ENCODE peak calls at places on chromosome 15, in four cellular contexts. A is PC-3, Y is BE2C, F is GM12865. Z is an unnamed sample.
A peak's percentile ranks its signal among the peaks of the same experiment; 100 is the strongest.

GRCh38 chr15:93029613-93030429 is 59.2 kb downstream of the RGMA start:
- DNase-seq in A (peak; percentile 9), Y (no peak), F (no peak), Z (peak; percentile 22)

GRCh38 chr15:32124726-32125125 is 94.4 kb downstream of the CHRNA7 start:
- DNase-seq in A (no peak), Y (no peak), F (no peak), Z (no peak)

GRCh38 chr15:70752142-70752754 is 11.1 kb downstream of the UACA start:
- DNase-seq in A (no peak), Y (no peak), F (peak; percentile 4), Z (no peak)

GRCh38 chr15:49984436-49984835 is 134.6 kb downstream of the ATP8B4 start:
- DNase-seq in A (no peak), Y (no peak), F (no peak), Z (no peak)

GRCh38 chr15:89500397-89501270 is 4.3 kb upstream of the RHCG start:
- DNase-seq in A (peak; percentile 43), Y (no peak), F (peak; percentile 16), Z (no peak)

GRCh38 chr15:74156678-74157411 is 16.7 kb upstream of the ISLR start:
- DNase-seq in A (no peak), Y (peak; percentile 86), F (peak; percentile 61), Z (no peak)

GRCh38 chr15:65533057-65533752 is 2.9 kb downstream of the HACD3 start:
- DNase-seq in A (no peak), Y (no peak), F (no peak), Z (no peak)

GRCh38 chr15:72227720-72228119 is 3.3 kb downstream of the PKM start:
- DNase-seq in A (peak; percentile 23), Y (no peak), F (peak; percentile 21), Z (no peak)

GRCh38 chr15:65940618-65940909 is 71.3 kb downstream of the RAB11A start:
- DNase-seq in A (peak; percentile 65), Y (no peak), F (no peak), Z (no peak)

GRCh38 chr15:98689431-98689861 is 41.1 kb downstream of the IGF1R start:
- DNase-seq in A (peak; percentile 52), Y (peak; percentile 61), F (no peak), Z (no peak)

GRCh38 chr15:26050979-26051378 is 187.9 kb upstream of the ATP10A start:
- DNase-seq in A (no peak), Y (no peak), F (no peak), Z (no peak)

GRCh38 chr15:68871507-68871906 is 50.8 kb upstream of the ANP32A start:
- DNase-seq in A (no peak), Y (no peak), F (no peak), Z (no peak)

GRCh38 chr15:55168350-55168974 is 28.3 kb downstream of the RSL24D1 start:
- DNase-seq in A (peak; percentile 73), Y (peak; percentile 80), F (peak; percentile 85), Z (peak; percentile 76)

GRCh38 chr15:39028069-39028468 is 463.5 kb upstream of the RASGRP1 start:
- DNase-seq in A (peak; percentile 90), Y (no peak), F (no peak), Z (no peak)

GRCh38 chr15:78197632-78198031 is 36.7 kb downstream of the ACSBG1 start:
- DNase-seq in A (no peak), Y (no peak), F (no peak), Z (no peak)

GRCh38 chr15:28130651-28131050 is 31.5 kb upstream of the OCA2 start:
- DNase-seq in A (no peak), Y (no peak), F (no peak), Z (no peak)

GRCh38 chr15:31317033-31317979 is 9.3 kb upstream of the KLF13 start:
- DNase-seq in A (no peak), Y (no peak), F (no peak), Z (no peak)

GRCh38 chr15:23497710-23498111 is 50.7 kb upstream of the GOLGA6L2 start:
- DNase-seq in A (peak; percentile 34), Y (peak; percentile 6), F (peak; percentile 6), Z (peak; percentile 18)

GRCh38 chr15:50219820-50220219 is 37.8 kb downstream of the SLC27A2 start:
- DNase-seq in A (no peak), Y (no peak), F (no peak), Z (no peak)

GRCh38 chr15:98896002-98896721 is 111.4 kb downstream of the PGPEP1L start:
- DNase-seq in A (peak; percentile 49), Y (no peak), F (no peak), Z (no peak)

GRCh38 chr15:86615411-86615810 is 535.7 kb downstream of the AGBL1 start:
- DNase-seq in A (no peak), Y (no peak), F (no peak), Z (no peak)

GRCh38 chr15:74129411-74130088 is 836 bp upstream of the ISLR2 start:
- DNase-seq in A (no peak), Y (no peak), F (no peak), Z (peak; percentile 38)

GRCh38 chr15:31389576-31389975 is 62.9 kb downstream of the KLF13 start:
- DNase-seq in A (no peak), Y (no peak), F (no peak), Z (no peak)

GRCh38 chr15:75202251-75203016 is 752 bp downstream of the C15orf39 start:
- DNase-seq in A (peak; percentile 62), Y (peak; percentile 81), F (peak; percentile 94), Z (peak; percentile 62)
- TF ChIP-seq CTCF in A (no peak), Y (no peak), F (peak; percentile 15), Z (peak; percentile 73)

GRCh38 chr15:62617741-62618140 is 424.8 kb upstream of the TPM1 start:
- DNase-seq in A (no peak), Y (no peak), F (no peak), Z (no peak)

GRCh38 chr15:62619105-62619504 is 423.4 kb upstream of the TPM1 start:
- DNase-seq in A (no peak), Y (no peak), F (no peak), Z (no peak)

GRCh38 chr15:62619526-62619925 is 423.0 kb upstream of the TPM1 start:
- DNase-seq in A (no peak), Y (no peak), F (no peak), Z (no peak)

GRCh38 chr15:62616746-62617145 is 425.8 kb upstream of the TPM1 start:
- DNase-seq in A (no peak), Y (no peak), F (no peak), Z (no peak)

GRCh38 chr15:62618432-62618831 is 424.1 kb upstream of the TPM1 start:
- DNase-seq in A (peak; percentile 81), Y (no peak), F (no peak), Z (no peak)
- TF ChIP-seq CTCF in A (no peak), Y (peak; percentile 16), F (no peak), Z (no peak)

DNA sequence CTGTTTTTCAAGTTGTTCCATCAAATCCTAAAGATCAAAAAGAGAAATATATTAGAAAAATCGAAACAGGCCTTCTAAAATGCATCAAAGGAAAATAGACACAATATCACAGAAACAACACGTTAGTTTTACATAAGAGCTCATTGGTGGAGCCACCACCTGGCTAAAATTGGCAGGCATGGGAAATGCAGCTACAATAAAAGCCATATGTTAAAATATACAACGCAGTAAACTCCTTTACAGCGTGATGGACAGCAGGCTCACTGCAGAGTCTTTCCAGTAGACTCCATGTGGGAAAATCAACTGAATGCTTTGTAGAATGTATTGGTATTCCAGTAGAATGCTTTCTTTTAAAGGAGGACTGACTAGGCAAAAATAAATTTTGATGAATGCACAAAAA is 40.9 kb upstream of the MYO5C start:
- DNase-seq in A (peak; percentile 6), Y (no peak), F (no peak), Z (no peak)
- TF ChIP-seq CTCF in A (peak; percentile 28), Y (peak; percentile 38), F (no peak), Z (no peak)

GRCh38 chr15:43509923-43510229 is 7.5 kb upstream of the MAP1A start:
- DNase-seq in A (no peak), Y (no peak), F (no peak), Z (no peak)

GRCh38 chr15:43510230-43511011 is 7.0 kb upstream of the MAP1A start:
- DNase-seq in A (peak; percentile 99), Y (peak; percentile 100), F (peak; percentile 99), Z (peak; percentile 99)

GRCh38 chr15:43509002-43509922 is 8.1 kb upstream of the MAP1A start:
- DNase-seq in A (no peak), Y (peak; percentile 37), F (no peak), Z (no peak)

GRCh38 chr15:43513550-43513949 is 3.9 kb upstream of the MAP1A start:
- DNase-seq in A (peak; percentile 18), Y (no peak), F (no peak), Z (no peak)

DNA sequence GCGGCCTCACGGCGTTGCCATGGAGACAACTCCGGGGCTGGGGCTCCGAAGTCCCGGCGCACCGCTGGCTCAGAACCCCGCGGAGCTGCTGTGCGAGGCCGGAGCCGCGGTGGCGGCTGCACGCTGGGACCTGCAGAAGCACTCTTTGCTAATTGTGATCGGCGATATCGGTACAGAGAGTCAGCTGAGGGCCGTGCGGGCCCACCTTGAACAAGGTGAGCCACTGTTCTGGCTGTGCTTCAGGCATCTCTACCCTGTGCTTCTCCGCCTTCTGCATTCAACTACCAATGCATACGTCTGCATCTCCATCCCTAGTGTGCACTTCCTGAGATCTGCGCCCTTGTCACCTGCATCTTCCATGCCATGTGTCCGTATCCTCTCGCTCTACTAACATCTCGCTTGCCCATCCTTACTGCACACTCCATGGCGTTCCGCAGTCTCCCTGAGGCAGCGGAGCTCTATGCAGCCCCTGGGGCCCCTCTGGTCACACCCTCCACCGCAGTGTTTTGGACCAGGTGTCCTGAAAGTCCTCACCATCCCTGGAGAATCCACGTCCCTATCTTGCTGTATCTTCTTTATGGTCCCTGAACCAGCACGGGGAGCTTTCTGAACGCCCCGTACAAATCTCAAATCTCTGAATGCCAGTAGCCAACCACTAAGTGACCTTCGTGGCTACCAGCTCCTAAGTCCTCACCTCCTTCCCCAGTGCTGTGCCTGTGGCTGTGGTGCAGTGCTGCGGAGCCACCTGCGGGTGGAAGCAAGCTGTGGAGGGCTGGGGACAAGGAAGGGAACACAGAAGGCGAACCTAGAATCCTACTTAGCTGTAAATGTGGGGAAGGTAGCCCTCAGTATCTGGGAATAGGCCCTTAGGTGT is 6.2 kb upstream of the MAP1A start:
- DNase-seq in A (peak; percentile 46), Y (peak; percentile 72), F (no peak), Z (peak; percentile 42)
- TF ChIP-seq CTCF in A (peak; percentile 50), Y (peak; percentile 57), F (no peak), Z (peak; percentile 11)

Z was measured in glutamatergic neuron.